ENCODE peak calls at places on chromosomes 11 and 22, in eight cellular contexts. One of them, this sample, is unnamed.

GRCh38 chr22:38754247-38755154 is 1.3 kb downstream of the SUN2 start:
- DNase-seq in WTC11: no peak
- DNase-seq in HCT116: no peak
- DNase-seq in endothelial cell of umbilical vein: peak
- DNase-seq in K562: peak
- DNase-seq in A549: no peak
- DNase-seq in HepG2: peak
- DNase-seq in SK-N-SH: no peak
- DNase-seq in this sample: peak

GRCh38 chr22:50715250-50715649 is 22.8 kb upstream of the ACR start:
- DNase-seq in WTC11: no peak
- DNase-seq in HCT116: no peak
- DNase-seq in SK-N-SH: no peak
- DNase-seq in A549: no peak
- DNase-seq in K562: no peak
- DNase-seq in HepG2: no peak
- DNase-seq in endothelial cell of umbilical vein: no peak
- DNase-seq in this sample: no peak

GRCh38 chr11:36015806-36016205 is 71.9 kb downstream of the LDLRAD3 start:
- DNase-seq in SK-N-SH: no peak
- DNase-seq in endothelial cell of umbilical vein: no peak
- DNase-seq in HepG2: no peak
- DNase-seq in WTC11: no peak
- DNase-seq in HCT116: no peak
- DNase-seq in A549: no peak
- DNase-seq in K562: no peak
- DNase-seq in this sample: no peak

GRCh38 chr11:126008956-126009355 is 53.7 kb downstream of the CDON start:
- DNase-seq in HepG2: no peak
- DNase-seq in A549: no peak
- DNase-seq in SK-N-SH: no peak
- DNase-seq in endothelial cell of umbilical vein: no peak
- DNase-seq in K562: no peak
- DNase-seq in WTC11: no peak
- DNase-seq in HCT116: no peak
- DNase-seq in this sample: no peak

GRCh38 chr11:117842131-117842941 is 17.8 kb upstream of the FXYD2 start:
- DNase-seq in K562: peak
- DNase-seq in SK-N-SH: no peak
- DNase-seq in HepG2: no peak
- DNase-seq in WTC11: no peak
- DNase-seq in HCT116: no peak
- DNase-seq in endothelial cell of umbilical vein: no peak
- DNase-seq in A549: no peak
- DNase-seq in this sample: peak

GRCh38 chr11:99773646-99774045 is 752.9 kb downstream of the CNTN5 start:
- DNase-seq in endothelial cell of umbilical vein: no peak
- DNase-seq in WTC11: no peak
- DNase-seq in K562: no peak
- DNase-seq in HCT116: no peak
- DNase-seq in A549: peak
- DNase-seq in HepG2: peak
- DNase-seq in SK-N-SH: no peak
- DNase-seq in this sample: no peak

GRCh38 chr11:117806906-117807305 is 9.9 kb upstream of the DSCAML1 start:
- DNase-seq in WTC11: no peak
- DNase-seq in A549: no peak
- DNase-seq in K562: no peak
- DNase-seq in SK-N-SH: no peak
- DNase-seq in endothelial cell of umbilical vein: no peak
- DNase-seq in HCT116: no peak
- DNase-seq in HepG2: no peak
- DNase-seq in this sample: peak

GRCh38 chr22:37121887-37122591 is 12.5 kb upstream of the TMPRSS6 start:
- DNase-seq in A549: peak
- DNase-seq in endothelial cell of umbilical vein: peak
- DNase-seq in SK-N-SH: peak
- DNase-seq in HCT116: no peak
- DNase-seq in K562: no peak
- DNase-seq in WTC11: no peak
- DNase-seq in HepG2: peak
- DNase-seq in this sample: no peak

GRCh38 chr11:73350908-73351636 is 25.1 kb upstream of the RELT start:
- DNase-seq in HCT116: peak
- DNase-seq in K562: peak
- DNase-seq in SK-N-SH: peak
- DNase-seq in HepG2: peak
- DNase-seq in endothelial cell of umbilical vein: peak
- DNase-seq in A549: peak
- DNase-seq in WTC11: peak
- DNase-seq in this sample: peak

GRCh38 chr11:8683115-8683807 is 669 bp downstream of the RPL27A start:
- DNase-seq in HCT116: no peak
- DNase-seq in WTC11: no peak
- DNase-seq in A549: no peak
- DNase-seq in HepG2: no peak
- DNase-seq in endothelial cell of umbilical vein: no peak
- DNase-seq in SK-N-SH: no peak
- DNase-seq in K562: no peak
- DNase-seq in this sample: no peak

GRCh38 chr22:49067504-49067903 is 760.2 kb downstream of the BRD1 start:
- DNase-seq in HCT116: no peak
- DNase-seq in SK-N-SH: no peak
- DNase-seq in A549: no peak
- DNase-seq in WTC11: no peak
- DNase-seq in K562: no peak
- DNase-seq in HepG2: no peak
- DNase-seq in endothelial cell of umbilical vein: no peak
- DNase-seq in this sample: no peak

GRCh38 chr11:19713221-19714092 is 820 bp downstream of the NAV2 start:
- DNase-seq in HCT116: no peak
- DNase-seq in endothelial cell of umbilical vein: peak
- DNase-seq in SK-N-SH: peak
- DNase-seq in WTC11: peak
- DNase-seq in A549: no peak
- DNase-seq in K562: no peak
- DNase-seq in HepG2: no peak
- DNase-seq in this sample: no peak

GRCh38 chr11:78708388-78708787 is 133.7 kb upstream of the NARS2 start:
- DNase-seq in SK-N-SH: no peak
- DNase-seq in K562: no peak
- DNase-seq in A549: no peak
- DNase-seq in endothelial cell of umbilical vein: no peak
- DNase-seq in WTC11: no peak
- DNase-seq in HepG2: no peak
- DNase-seq in HCT116: no peak
- DNase-seq in this sample: no peak

GRCh38 chr22:50308986-50309600 is 1.6 kb upstream of the PLXNB2 start:
- DNase-seq in K562: no peak
- DNase-seq in WTC11: no peak
- DNase-seq in HepG2: no peak
- DNase-seq in HCT116: no peak
- DNase-seq in SK-N-SH: no peak
- DNase-seq in endothelial cell of umbilical vein: no peak
- DNase-seq in A549: no peak
- DNase-seq in this sample: peak

GRCh38 chr22:37487129-37487528 is 945 bp upstream of the MFNG start:
- DNase-seq in A549: no peak
- DNase-seq in HCT116: no peak
- DNase-seq in WTC11: no peak
- DNase-seq in SK-N-SH: no peak
- DNase-seq in HepG2: no peak
- DNase-seq in endothelial cell of umbilical vein: no peak
- DNase-seq in K562: no peak
- DNase-seq in this sample: no peak

GRCh38 chr11:86802146-86802545 is 1.8 kb downstream of the PRSS23 start:
- DNase-seq in endothelial cell of umbilical vein: no peak
- DNase-seq in A549: no peak
- DNase-seq in WTC11: no peak
- DNase-seq in SK-N-SH: no peak
- DNase-seq in HCT116: no peak
- DNase-seq in K562: no peak
- DNase-seq in HepG2: no peak
- DNase-seq in this sample: no peak

GRCh38 chr22:27715078-27715477 is 86.5 kb downstream of the MN1 start:
- DNase-seq in HepG2: no peak
- DNase-seq in endothelial cell of umbilical vein: no peak
- DNase-seq in HCT116: no peak
- DNase-seq in SK-N-SH: peak
- DNase-seq in A549: no peak
- DNase-seq in WTC11: no peak
- DNase-seq in K562: no peak
- DNase-seq in this sample: no peak

GRCh38 chr11:134032501-134033091 is 36.3 kb upstream of the JAM3 start:
- DNase-seq in endothelial cell of umbilical vein: no peak
- DNase-seq in A549: no peak
- DNase-seq in SK-N-SH: no peak
- DNase-seq in HepG2: no peak
- DNase-seq in K562: no peak
- DNase-seq in HCT116: no peak
- DNase-seq in WTC11: peak
- DNase-seq in this sample: peak

GRCh38 chr22:41620646-41621098 is at the start of gene DESI1:
- DNase-seq in HepG2: peak
- DNase-seq in WTC11: no peak
- DNase-seq in SK-N-SH: no peak
- DNase-seq in HCT116: no peak
- DNase-seq in A549: peak
- DNase-seq in endothelial cell of umbilical vein: no peak
- DNase-seq in K562: peak
- DNase-seq in this sample: no peak

GRCh38 chr11:96314326-96315050 is 28.5 kb downstream of the MAML2 start:
- DNase-seq in K562: no peak
- DNase-seq in A549: peak
- DNase-seq in endothelial cell of umbilical vein: peak
- DNase-seq in HepG2: no peak
- DNase-seq in WTC11: no peak
- DNase-seq in HCT116: peak
- DNase-seq in SK-N-SH: no peak
- DNase-seq in this sample: peak

GRCh38 chr11:64081663-64082442 is 46.1 kb downstream of the FLRT1 start:
- DNase-seq in endothelial cell of umbilical vein: no peak
- DNase-seq in K562: no peak
- DNase-seq in WTC11: no peak
- DNase-seq in SK-N-SH: no peak
- DNase-seq in HepG2: no peak
- DNase-seq in A549: no peak
- DNase-seq in HCT116: no peak
- DNase-seq in this sample: no peak

GRCh38 chr22:35102663-35103062 is 36.7 kb downstream of the ISX start:
- DNase-seq in SK-N-SH: no peak
- DNase-seq in K562: peak
- DNase-seq in HCT116: no peak
- DNase-seq in HepG2: no peak
- DNase-seq in WTC11: peak
- DNase-seq in A549: peak
- DNase-seq in endothelial cell of umbilical vein: no peak
- DNase-seq in this sample: peak
- TF ChIP-seq CTCF in SK-N-SH: no peak
- TF ChIP-seq CTCF in K562: no peak
- TF ChIP-seq CTCF in HCT116: no peak
- TF ChIP-seq CTCF in HepG2: no peak
- TF ChIP-seq CTCF in WTC11: no peak
- TF ChIP-seq CTCF in A549: no peak
- TF ChIP-seq CTCF in endothelial cell of umbilical vein: no peak
- TF ChIP-seq CTCF in this sample: no peak

DNA sequence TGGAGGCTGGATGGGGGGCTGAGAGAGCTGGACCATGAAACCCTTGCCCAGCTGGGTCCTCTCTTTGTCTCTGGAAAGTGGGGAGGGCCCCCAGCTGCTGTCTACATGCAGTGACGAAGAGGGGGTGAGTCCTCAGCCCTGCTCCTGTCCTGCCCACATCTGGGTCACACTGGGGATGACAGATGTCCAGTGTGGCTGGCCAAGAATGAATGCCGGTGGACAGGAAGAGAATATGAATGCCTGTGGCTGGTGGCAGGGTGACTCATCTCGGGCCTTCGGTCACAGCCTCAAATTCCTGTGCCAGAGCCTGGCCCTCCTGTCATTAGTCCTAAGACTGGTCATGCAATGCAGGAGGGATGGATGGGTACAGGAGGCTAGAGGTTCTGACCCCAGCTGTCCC is 2.2 kb upstream of the PNPLA3 start:
- DNase-seq in endothelial cell of umbilical vein: no peak
- DNase-seq in A549: no peak
- DNase-seq in HepG2: peak
- DNase-seq in K562: no peak
- DNase-seq in HCT116: peak
- DNase-seq in WTC11: no peak
- DNase-seq in SK-N-SH: no peak
- DNase-seq in this sample: peak
- TF ChIP-seq MAX in endothelial cell of umbilical vein: no peak
- TF ChIP-seq MAX in A549: no peak
- TF ChIP-seq MAX in HepG2: no peak
- TF ChIP-seq MAX in K562: no peak
- TF ChIP-seq MAX in HCT116: no peak
- TF ChIP-seq MAX in WTC11: no peak
- TF ChIP-seq MAX in SK-N-SH: no peak
- TF ChIP-seq MAX in this sample: no peak

GRCh38 chr11:69567951-69568808 is 72.8 kb upstream of the CCND1 start:
- DNase-seq in endothelial cell of umbilical vein: no peak
- DNase-seq in HepG2: peak
- DNase-seq in WTC11: no peak
- DNase-seq in A549: no peak
- DNase-seq in HCT116: no peak
- DNase-seq in K562: no peak
- DNase-seq in SK-N-SH: no peak
- DNase-seq in this sample: no peak
- TF ChIP-seq CTCF in endothelial cell of umbilical vein: no peak
- TF ChIP-seq CTCF in HepG2: peak
- TF ChIP-seq CTCF in WTC11: no peak
- TF ChIP-seq CTCF in A549: no peak
- TF ChIP-seq CTCF in HCT116: no peak
- TF ChIP-seq CTCF in K562: no peak
- TF ChIP-seq CTCF in SK-N-SH: no peak
- TF ChIP-seq CTCF in this sample: no peak

DNA sequence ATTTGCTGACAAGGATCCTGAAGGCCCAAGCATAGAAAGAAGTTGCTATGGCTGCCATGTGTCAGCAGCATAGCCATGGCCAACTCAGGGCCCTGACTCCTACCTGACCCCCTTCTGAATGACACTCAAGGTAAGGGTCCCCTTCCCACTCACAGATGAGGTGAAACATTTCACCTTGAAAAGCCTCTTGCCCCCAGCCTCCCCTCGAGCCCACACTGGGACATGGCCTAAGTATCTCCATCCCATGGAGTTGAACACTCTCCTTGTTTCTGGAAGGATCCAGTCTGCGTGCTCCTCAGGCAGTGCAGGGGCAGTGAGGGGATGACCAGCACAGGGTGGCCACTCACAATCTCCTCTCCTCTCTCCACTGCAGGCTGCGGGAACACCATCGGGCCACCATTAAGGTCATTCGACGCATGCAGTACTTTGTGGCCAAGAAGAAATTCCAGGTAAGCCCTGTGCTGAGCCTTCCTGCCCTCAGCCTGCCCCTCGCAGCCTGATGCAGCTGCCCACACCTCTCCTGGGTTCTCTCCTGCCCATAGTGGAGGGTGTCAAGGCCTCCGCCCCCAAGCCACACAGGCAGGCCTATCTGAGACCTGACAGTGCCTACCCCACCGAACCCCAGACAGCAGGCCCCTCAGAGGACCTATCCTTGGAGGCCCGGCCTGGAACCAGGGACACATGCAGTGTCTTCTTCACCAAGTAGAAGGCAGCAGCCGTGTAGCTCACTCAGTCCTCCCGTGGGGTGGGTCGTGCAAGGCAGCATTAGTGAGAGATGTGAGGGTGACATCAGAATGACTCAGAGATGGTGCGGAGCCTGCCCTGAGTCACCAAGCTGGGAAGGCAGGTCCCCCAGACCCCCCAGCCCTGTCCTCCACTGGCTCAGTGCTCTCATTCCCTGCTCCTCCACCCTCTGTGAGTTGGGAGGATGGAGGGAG is 68.9 kb upstream of the KCNQ1OT1 start:
- DNase-seq in HCT116: peak
- DNase-seq in WTC11: no peak
- DNase-seq in SK-N-SH: no peak
- DNase-seq in A549: peak
- DNase-seq in K562: peak
- DNase-seq in endothelial cell of umbilical vein: no peak
- DNase-seq in HepG2: no peak
- DNase-seq in this sample: peak
- TF ChIP-seq MAX in HCT116: no peak
- TF ChIP-seq MAX in WTC11: no peak
- TF ChIP-seq MAX in SK-N-SH: no peak
- TF ChIP-seq MAX in A549: no peak
- TF ChIP-seq MAX in K562: no peak
- TF ChIP-seq MAX in endothelial cell of umbilical vein: no peak
- TF ChIP-seq MAX in HepG2: no peak
- TF ChIP-seq MAX in this sample: no peak